ENCODE peak calls at places on chromosomes 1 and 21, in nine cellular contexts. U is RWPE1, D is breast epithelium, M is pancreas, Y is fibroblast of lung, N is astrocyte of the spinal cord, F is left ventricle myocardium inferior, W is WERI-Rb-1, E is AG09309. Q is an unnamed sample.

GRCh38 chr1:234531181-234532132 is 52.5 kb upstream of the TARBP1 start:
- DNase-seq in U (no peak), D (peak), M (peak), Y (peak), N (peak), F (peak), W (no peak), E (no peak), Q (no peak)

GRCh38 chr1:57600424-57600823 is 176.6 kb upstream of the DAB1 start:
- DNase-seq in U (no peak), D (no peak), M (no peak), Y (no peak), N (no peak), F (no peak), W (no peak), E (no peak), Q (no peak)

GRCh38 chr21:37700641-37701202 is 215.5 kb downstream of the KCNJ6 start:
- DNase-seq in U (peak), D (no peak), M (no peak), Y (peak), N (peak), F (no peak), W (peak), E (peak), Q (peak)

GRCh38 chr1:208131631-208132286 is 112.4 kb downstream of the PLXNA2 start:
- DNase-seq in U (no peak), D (no peak), M (no peak), Y (no peak), N (peak), F (no peak), W (no peak), E (no peak), Q (no peak)

GRCh38 chr1:201275266-201275666 is 8.0 kb upstream of the PKP1 start:
- DNase-seq in U (peak), D (peak), M (no peak), Y (peak), N (peak), F (peak), W (no peak), E (peak), Q (peak)

GRCh38 chr1:36912365-36912840 is 121.9 kb downstream of the GRIK3 start:
- DNase-seq in U (no peak), D (no peak), M (no peak), Y (no peak), N (no peak), F (no peak), W (no peak), E (no peak), Q (no peak)

GRCh38 chr1:94068096-94068830 is 52.7 kb downstream of the ABCA4 start:
- DNase-seq in U (no peak), D (no peak), M (no peak), Y (peak), N (peak), F (no peak), W (no peak), E (no peak), Q (no peak)

GRCh38 chr1:14437410-14437913 is 161.0 kb upstream of the KAZN start:
- DNase-seq in U (no peak), D (no peak), M (no peak), Y (no peak), N (no peak), F (no peak), W (no peak), E (no peak), Q (no peak)

GRCh38 chr1:119336738-119337315 is 31.8 kb upstream of the HAO2 start:
- DNase-seq in U (no peak), D (no peak), M (no peak), Y (no peak), N (no peak), F (no peak), W (no peak), E (no peak), Q (no peak)

GRCh38 chr1:16915627-16915973 is 6.1 kb upstream of the CROCC start:
- DNase-seq in U (no peak), D (no peak), M (peak), Y (no peak), N (no peak), F (no peak), W (no peak), E (no peak), Q (no peak)

GRCh38 chr1:156387899-156388813 is 19.1 kb downstream of the RHBG start:
- DNase-seq in U (no peak), D (no peak), M (no peak), Y (no peak), N (no peak), F (no peak), W (no peak), E (no peak), Q (no peak)

GRCh38 chr21:39666026-39666425 is 53.3 kb downstream of the B3GALT5 start:
- DNase-seq in U (no peak), D (no peak), M (no peak), Y (no peak), N (no peak), F (no peak), W (no peak), E (no peak), Q (no peak)

GRCh38 chr1:108034396-108034795 is 69.4 kb upstream of the VAV3 start:
- DNase-seq in U (no peak), D (no peak), M (no peak), Y (no peak), N (no peak), F (no peak), W (no peak), E (no peak), Q (peak)

GRCh38 chr1:9555942-9556341 is 16.7 kb downstream of the SLC25A33 start:
- DNase-seq in U (no peak), D (no peak), M (no peak), Y (no peak), N (no peak), F (no peak), W (no peak), E (no peak), Q (no peak)

GRCh38 chr21:45405271-45405818 is 380 bp downstream of the COL18A1 start:
- DNase-seq in U (peak), D (no peak), M (peak), Y (peak), N (no peak), F (peak), W (no peak), E (no peak), Q (no peak)

GRCh38 chr21:29075706-29076447 is 2.4 kb upstream of the CCT8 start:
- DNase-seq in U (peak), D (no peak), M (no peak), Y (peak), N (no peak), F (no peak), W (no peak), E (no peak), Q (no peak)

GRCh38 chr21:28906841-28907240 is 85.8 kb downstream of the LTN1 start:
- DNase-seq in U (no peak), D (no peak), M (no peak), Y (no peak), N (no peak), F (no peak), W (no peak), E (no peak), Q (no peak)

GRCh38 chr21:34884346-34884929 is 164.7 kb downstream of the RUNX1 start:
- DNase-seq in U (no peak), D (no peak), M (no peak), Y (no peak), N (peak), F (no peak), W (no peak), E (no peak), Q (no peak)

GRCh38 chr21:45530423-45531113 is 11.7 kb downstream of the SLC19A1 start:
- DNase-seq in U (no peak), D (no peak), M (peak), Y (no peak), N (no peak), F (peak), W (no peak), E (no peak), Q (no peak)

GRCh38 chr1:22131875-22132486 is 10.9 kb downstream of the WNT4 start:
- DNase-seq in U (peak), D (no peak), M (peak), Y (no peak), N (no peak), F (no peak), W (peak), E (no peak), Q (no peak)

GRCh38 chr1:215539803-215540575 is 27.1 kb upstream of the KCTD3 start:
- DNase-seq in U (no peak), D (peak), M (no peak), Y (peak), N (peak), F (no peak), W (no peak), E (no peak), Q (no peak)

GRCh38 chr1:220825819-220826551 is 39.3 kb downstream of the MTARC1 start:
- DNase-seq in U (no peak), D (no peak), M (no peak), Y (no peak), N (no peak), F (no peak), W (peak), E (peak), Q (no peak)

GRCh38 chr1:235908742-235909520 is 42.2 kb upstream of the LYST start:
- DNase-seq in U (peak), D (no peak), M (no peak), Y (peak), N (peak), F (no peak), W (peak), E (peak), Q (no peak)

GRCh38 chr1:113394043-113394862 is 3.9 kb downstream of the MAGI3 start:
- DNase-seq in U (no peak), D (no peak), M (no peak), Y (no peak), N (no peak), F (no peak), W (no peak), E (no peak), Q (no peak)

GRCh38 chr1:61170328-61171238 is 88.2 kb downstream of the NFIA start:
- DNase-seq in U (peak), D (no peak), M (no peak), Y (peak), N (no peak), F (no peak), W (no peak), E (no peak), Q (no peak)

GRCh38 chr1:22507582-22507981 is 55.7 kb upstream of the EPHA8 start:
- DNase-seq in U (no peak), D (no peak), M (no peak), Y (no peak), N (no peak), F (no peak), W (peak), E (no peak), Q (no peak)

GRCh38 chr1:118785246-118785645 is 202.9 kb downstream of the TBX15 start:
- DNase-seq in U (no peak), D (no peak), M (no peak), Y (peak), N (peak), F (no peak), W (no peak), E (no peak), Q (no peak)

GRCh38 chr1:226754797-226755533 is 15.9 kb upstream of the ITPKB start:
- DNase-seq in U (no peak), D (no peak), M (no peak), Y (no peak), N (no peak), F (no peak), W (no peak), E (no peak), Q (no peak)

GRCh38 chr1:241424480-241424971 is 67.5 kb upstream of the RGS7 start:
- DNase-seq in U (no peak), D (no peak), M (peak), Y (no peak), N (no peak), F (no peak), W (no peak), E (no peak), Q (no peak)

GRCh38 chr1:241419986-241420385 is 63.0 kb upstream of the RGS7 start:
- DNase-seq in U (no peak), D (no peak), M (no peak), Y (no peak), N (no peak), F (no peak), W (no peak), E (no peak), Q (no peak)

GRCh38 chr1:241423541-241424479 is 66.8 kb upstream of the RGS7 start:
- DNase-seq in U (peak), D (no peak), M (peak), Y (peak), N (peak), F (no peak), W (peak), E (no peak), Q (no peak)
- TF ChIP-seq CTCF in U (peak), D (no peak), M (no peak), Y (peak), N (no peak), F (no peak), W (peak), E (peak), Q (no peak)

GRCh38 chr1:202942431-202942830 is 15.4 kb upstream of the KLHL12 start:
- DNase-seq in U (no peak), D (no peak), M (no peak), Y (no peak), N (no peak), F (no peak), W (no peak), E (no peak), Q (no peak)

GRCh38 chr1:202940561-202940960 is 13.5 kb upstream of the KLHL12 start:
- DNase-seq in U (peak), D (no peak), M (no peak), Y (no peak), N (no peak), F (no peak), W (no peak), E (no peak), Q (no peak)

GRCh38 chr1:202944438-202944921 is 13.6 kb downstream of the ADIPOR1 start:
- DNase-seq in U (no peak), D (no peak), M (no peak), Y (no peak), N (no peak), F (no peak), W (no peak), E (no peak), Q (no peak)

GRCh38 chr1:202941372-202941771 is 14.3 kb upstream of the KLHL12 start:
- DNase-seq in U (no peak), D (no peak), M (no peak), Y (no peak), N (no peak), F (no peak), W (no peak), E (no peak), Q (no peak)

GRCh38 chr1:202945483-202945882 is 12.6 kb downstream of the ADIPOR1 start:
- DNase-seq in U (no peak), D (no peak), M (no peak), Y (no peak), N (no peak), F (no peak), W (no peak), E (no peak), Q (no peak)
- TF ChIP-seq CTCF in U (no peak), D (no peak), M (no peak), Y (no peak), N (no peak), F (no peak), W (no peak), E (no peak), Q (no peak)

GRCh38 chr21:36260802-36261201 is 59.2 kb upstream of the MORC3 start:
- DNase-seq in U (no peak), D (no peak), M (no peak), Y (no peak), N (no peak), F (no peak), W (no peak), E (no peak), Q (no peak)
- TF ChIP-seq CTCF in U (peak), D (no peak), M (no peak), Y (no peak), N (no peak), F (peak), W (no peak), E (no peak), Q (no peak)

GRCh38 chr1:1361982-1362423 is 3.6 kb upstream of the MXRA8 start:
- DNase-seq in U (no peak), D (peak), M (no peak), Y (peak), N (peak), F (peak), W (no peak), E (no peak), Q (peak)
- TF ChIP-seq CTCF in U (no peak), D (no peak), M (no peak), Y (peak), N (peak), F (peak), W (no peak), E (peak), Q (peak)

GRCh38 chr21:43930074-43930847 is 65.2 kb downstream of the AGPAT3 start:
- DNase-seq in U (no peak), D (no peak), M (peak), Y (no peak), N (no peak), F (peak), W (no peak), E (no peak), Q (no peak)

GRCh38 chr21:43928726-43929125 is 63.7 kb downstream of the AGPAT3 start:
- DNase-seq in U (no peak), D (no peak), M (no peak), Y (no peak), N (no peak), F (no peak), W (no peak), E (no peak), Q (no peak)

GRCh38 chr21:43930848-43931384 is 65.9 kb downstream of the AGPAT3 start:
- DNase-seq in U (no peak), D (no peak), M (no peak), Y (no peak), N (no peak), F (no peak), W (no peak), E (no peak), Q (no peak)

GRCh38 chr21:43928230-43928607 is 63.2 kb downstream of the AGPAT3 start:
- DNase-seq in U (no peak), D (no peak), M (no peak), Y (no peak), N (no peak), F (no peak), W (no peak), E (no peak), Q (no peak)

GRCh38 chr21:43929217-43929971 is 64.4 kb downstream of the AGPAT3 start:
- DNase-seq in U (no peak), D (peak), M (peak), Y (no peak), N (no peak), F (peak), W (no peak), E (no peak), Q (no peak)
- TF ChIP-seq CTCF in U (no peak), D (no peak), M (no peak), Y (no peak), N (no peak), F (peak), W (no peak), E (no peak), Q (no peak)

Q was measured in AG09319.